ENCODE peak calls at places on chromosomes 4 and X, in six cellular contexts. I is IMR-90, O is H9, K is mesendoderm, D is neuronal stem cell, H is mesenchymal stem cell. Z is an unnamed sample.

GRCh38 chr4:147498031-147498700 is 17.3 kb downstream of the EDNRA start:
- DNase-seq in K (no peak), I (peak; percentile 88), D (no peak), H (peak; percentile 85), O (no peak), Z (peak; percentile 15)

GRCh38 chr4:188930822-188931221 is 791.6 kb downstream of the TRIML1 start:
- DNase-seq in K (peak; percentile 57), H (peak; percentile 19), O (no peak), I (no peak), D (peak; percentile 15), Z (no peak)

GRCh38 chr4:106034205-106034604 is 138.9 kb downstream of the NPNT start:
- DNase-seq in O (no peak), H (peak; percentile 46), I (no peak), K (no peak), D (no peak), Z (no peak)

GRCh38 chr4:1578968-1579833 is 104.9 kb downstream of the FAM53A start:
- DNase-seq in O (peak; percentile 79), D (peak; percentile 56), H (peak; percentile 82), I (peak; percentile 28), K (peak; percentile 68), Z (peak; percentile 11)

GRCh38 chr4:47551682-47552081 is 66.6 kb downstream of the ATP10D start:
- DNase-seq in D (no peak), K (no peak), I (peak; percentile 82), O (no peak), H (peak; percentile 10), Z (no peak)

GRCh38 chr4:127249066-127249766 is 383.5 kb upstream of the INTU start:
- DNase-seq in O (no peak), K (no peak), D (no peak), I (peak; percentile 54), H (peak; percentile 73), Z (peak; percentile 9)

GRCh38 chr4:59973496-59973895 is 1226.6 kb upstream of the ADGRL3 start:
- DNase-seq in O (no peak), H (no peak), K (no peak), I (no peak), D (no peak), Z (no peak)

GRCh38 chrX:104310084-104310483 is 55.4 kb upstream of the ESX1 start:
- DNase-seq in H (peak; percentile 51), I (peak; percentile 47), K (no peak), O (no peak), D (no peak), Z (peak; percentile 37)

GRCh38 chrX:21740329-21741274 is 17.3 kb downstream of the SMPX start:
- DNase-seq in O (no peak), H (no peak), K (peak; percentile 65), I (no peak), D (no peak), Z (no peak)

GRCh38 chr4:154739111-154739510 is 4.7 kb upstream of the LRAT start:
- DNase-seq in K (peak; percentile 67), O (peak; percentile 39), D (no peak), I (no peak), H (no peak), Z (no peak)

GRCh38 chrX:15146515-15146914 is 123.4 kb downstream of the ASB9 start:
- DNase-seq in D (no peak), K (peak; percentile 22), I (no peak), H (peak; percentile 12), O (peak; percentile 35), Z (peak; percentile 48)

GRCh38 chr4:109870061-109870460 is 22.2 kb downstream of the LRIT3 start:
- DNase-seq in O (no peak), I (no peak), K (no peak), D (no peak), H (no peak), Z (no peak)

GRCh38 chr4:64829749-64830148 is 420.5 kb upstream of the TECRL start:
- DNase-seq in H (no peak), I (no peak), D (no peak), K (no peak), O (no peak), Z (no peak)

GRCh38 chr4:123055943-123056342 is 133.5 kb upstream of the NUDT6 start:
- DNase-seq in H (no peak), I (peak; percentile 24), O (no peak), D (no peak), K (no peak), Z (no peak)

GRCh38 chrX:141791856-141792255 is 46.3 kb upstream of the MAGEC3 start:
- DNase-seq in D (no peak), I (no peak), O (no peak), K (no peak), H (no peak), Z (no peak)

GRCh38 chrX:40165861-40166260 is 68.1 kb upstream of the BCOR start:
- DNase-seq in D (no peak), H (no peak), O (no peak), I (no peak), K (no peak), Z (no peak)

GRCh38 chrX:40169193-40170086 is 71.7 kb upstream of the BCOR start:
- DNase-seq in I (peak; percentile 75), H (peak; percentile 93), D (no peak), O (peak; percentile 91), K (peak; percentile 85), Z (peak; percentile 74)

GRCh38 chrX:40168183-40169015 is 70.6 kb upstream of the BCOR start:
- DNase-seq in D (no peak), H (no peak), O (peak; percentile 31), I (no peak), K (peak; percentile 1), Z (no peak)

GRCh38 chrX:40166582-40166981 is 68.8 kb upstream of the BCOR start:
- DNase-seq in H (peak; percentile 56), O (peak; percentile 55), K (peak; percentile 5), I (peak; percentile 42), D (no peak), Z (no peak)

DNA sequence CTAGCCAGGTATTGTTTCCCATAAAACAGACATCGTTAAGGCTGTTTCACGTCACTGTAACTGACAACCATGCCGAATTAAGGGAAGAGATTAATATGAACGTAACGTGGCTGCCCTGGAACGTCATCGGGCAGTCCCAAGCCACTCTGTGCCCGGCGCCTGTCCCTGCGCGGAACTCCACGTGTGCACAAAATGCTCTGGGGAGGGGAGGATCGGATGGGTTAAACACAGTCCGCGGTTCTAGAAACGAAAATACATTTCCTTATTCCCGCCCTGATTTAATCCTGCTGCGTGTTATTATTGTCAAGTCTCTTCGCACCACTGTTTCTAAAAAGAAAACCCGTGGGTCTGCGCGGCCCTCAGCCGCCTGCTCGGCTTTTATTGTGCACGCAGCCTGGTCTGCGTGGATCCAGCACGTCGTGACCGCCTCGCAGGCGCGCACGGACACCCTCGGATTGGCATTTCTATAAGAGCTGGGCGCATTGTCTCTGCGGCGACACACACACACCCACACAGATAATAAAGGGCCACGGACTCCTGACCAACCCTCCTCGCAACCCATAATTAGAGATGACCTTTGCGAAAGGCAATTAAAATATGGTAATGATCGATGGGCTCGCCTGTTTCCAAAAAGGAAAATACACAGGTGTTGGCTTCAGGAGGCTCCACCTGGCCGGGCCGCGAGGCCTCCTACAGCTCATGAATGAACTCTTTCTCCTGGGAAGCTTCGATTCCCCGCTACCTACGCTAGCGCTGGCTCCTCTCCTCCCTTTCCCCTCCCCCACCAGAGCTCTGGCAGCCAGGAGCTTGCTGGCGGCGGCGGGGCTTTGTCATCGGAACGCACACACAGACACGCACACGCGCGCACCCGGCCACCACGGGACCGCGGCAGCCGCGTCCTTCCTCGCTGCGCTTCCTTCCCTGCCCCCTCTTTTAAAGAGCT is 69.8 kb upstream of the BCOR start:
- DNase-seq in O (peak; percentile 84), I (no peak), K (peak; percentile 67), H (peak; percentile 57), D (no peak), Z (no peak)
- H3K4ac ChIP-seq in O (peak overlapping the region; percentile 38), I (no peak overlapping the region), K (no peak overlapping the region), H (peak overlapping the region; percentile 15), D (no peak overlapping the region), Z (no peak overlapping the region)

GRCh38 chr4:186227221-186227620 is at the start of gene KLKB1:
- DNase-seq in K (no peak), D (no peak), H (no peak), O (no peak), I (no peak), Z (no peak)
- H3K4ac ChIP-seq in K (no peak within 1 kb of the TSS), D (no peak within 1 kb of the TSS), H (no peak within 1 kb of the TSS), O (no peak within 1 kb of the TSS), I (no peak within 1 kb of the TSS), Z (no peak within 1 kb of the TSS)

DNA sequence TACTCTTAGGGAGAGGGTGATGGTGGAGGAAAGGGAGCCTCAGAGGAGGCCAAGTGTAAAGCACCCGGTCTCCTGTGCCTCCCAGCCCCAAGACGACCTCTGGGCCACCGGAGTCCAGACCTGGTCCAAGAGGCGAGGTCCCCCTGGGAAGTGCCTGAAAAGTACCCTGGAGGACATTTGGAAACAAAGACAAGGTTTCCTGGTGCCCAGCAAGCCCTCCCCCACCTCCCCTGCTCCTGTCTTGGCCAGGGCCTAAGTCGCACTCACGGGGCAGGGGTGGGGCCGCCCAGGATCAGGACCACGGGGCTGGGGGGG is 532 bp upstream of the SH3BP2 start:
- DNase-seq in D (no peak), I (no peak), H (no peak), O (no peak), K (no peak), Z (no peak)
- H3K4ac ChIP-seq in D (no peak overlapping the region), I (no peak overlapping the region), H (no peak overlapping the region), O (no peak overlapping the region), K (no peak overlapping the region), Z (no peak overlapping the region)

DNA sequence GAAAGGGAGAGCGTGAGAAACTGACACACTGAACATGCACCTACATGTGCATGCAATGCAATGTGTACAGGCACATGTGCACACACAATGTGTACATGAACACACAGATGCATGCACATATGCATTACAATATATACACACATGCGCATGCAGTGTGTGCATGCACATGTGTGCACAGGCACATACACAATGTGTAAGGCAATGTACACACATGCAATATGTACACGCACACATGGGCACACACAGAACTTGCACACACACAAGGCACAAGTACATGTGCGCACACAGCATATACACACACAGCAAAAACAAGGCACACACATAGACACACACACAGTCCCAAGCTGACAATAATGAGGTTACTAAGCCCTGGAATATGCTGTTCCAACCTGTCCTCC is 76.3 kb downstream of the EVC2 start:
- DNase-seq in O (no peak), K (no peak), D (no peak), I (no peak), H (no peak), Z (no peak)
- H3K4ac ChIP-seq in O (no peak overlapping the region), K (no peak overlapping the region), D (no peak overlapping the region), I (no peak overlapping the region), H (no peak overlapping the region), Z (no peak overlapping the region)